ENCODE peak calls at places on chromosomes 12 and 14, in four cellular contexts. U, E, S and R are unnamed samples.

GRCh38 chr12:31228811-31229792 is 96.8 kb downstream of the SINHCAF start:
- DNase-seq in E (peak), U (peak), S (peak), R (peak)

GRCh38 chr12:5273709-5274108 is 158.2 kb upstream of the NTF3 start:
- DNase-seq in S (no peak), E (no peak), U (no peak), R (no peak)

GRCh38 chr14:52678591-52678990 is 16.8 kb downstream of the ERO1A start:
- DNase-seq in S (no peak), U (no peak), E (no peak), R (no peak)

GRCh38 chr12:76356094-76356493 is 7.9 kb upstream of the BBS10 start:
- DNase-seq in E (no peak), S (no peak), U (no peak), R (no peak)

GRCh38 chr14:65370890-65371289 is 41.6 kb upstream of the FUT8 start:
- DNase-seq in E (no peak), S (no peak), U (no peak), R (no peak)

GRCh38 chr14:77616133-77616453 is 344 bp downstream of the SPTLC2 start:
- DNase-seq in S (no peak), U (no peak), E (no peak), R (no peak)

GRCh38 chr12:42135264-42135814 is 9.3 kb downstream of the GXYLT1 start:
- DNase-seq in S (no peak), E (no peak), U (no peak), R (no peak)

GRCh38 chr12:106648736-106649135 is 65.9 kb downstream of the RFX4 start:
- DNase-seq in E (no peak), S (no peak), U (peak), R (peak)

GRCh38 chr12:64064706-64065105 is 157.4 kb downstream of the KICS2 start:
- DNase-seq in U (no peak), E (no peak), S (no peak), R (no peak)

GRCh38 chr14:51547260-51547659 is 104.5 kb upstream of the FRMD6 start:
- DNase-seq in U (peak), S (no peak), E (no peak), R (peak)

GRCh38 chr12:104632724-104633181 is 176.0 kb downstream of the CHST11 start:
- DNase-seq in S (no peak), E (no peak), U (no peak), R (no peak)

GRCh38 chr14:69786628-69787027 is 10.4 kb downstream of the SLC10A1 start:
- DNase-seq in U (no peak), E (no peak), S (no peak), R (no peak)

GRCh38 chr14:39876935-39877334 is 444.7 kb upstream of the FBXO33 start:
- DNase-seq in U (no peak), E (no peak), S (no peak), R (no peak)

GRCh38 chr12:109612003-109612402 is 38.4 kb downstream of the MVK start:
- DNase-seq in U (no peak), E (no peak), S (no peak), R (no peak)

GRCh38 chr14:31829256-31829923 is 247.7 kb upstream of the ARHGAP5 start:
- DNase-seq in E (no peak), U (no peak), S (no peak), R (peak)